ENCODE peak calls at places on chromosomes 16 and 17, in six cellular contexts. One of them, this sample, is unnamed.

GRCh38 chr17:12995896-12996295 is 21.9 kb downstream of the ELAC2 start:
- DNase-seq in spleen: no peak
- DNase-seq in heart left ventricle: no peak
- DNase-seq in endothelial cell: no peak
- DNase-seq in fibroblast of mammary gland: no peak
- DNase-seq in A549: no peak
- DNase-seq in this sample: no peak

GRCh38 chr17:41785091-41785875 is 1.2 kb downstream of the JUP start:
- DNase-seq in A549: peak
- DNase-seq in heart left ventricle: peak
- DNase-seq in fibroblast of mammary gland: no peak
- DNase-seq in spleen: no peak
- DNase-seq in endothelial cell: peak
- DNase-seq in this sample: no peak

GRCh38 chr17:40022961-40023541 is 7.8 kb downstream of the CSF3 start:
- DNase-seq in fibroblast of mammary gland: no peak
- DNase-seq in endothelial cell: no peak
- DNase-seq in A549: no peak
- DNase-seq in heart left ventricle: no peak
- DNase-seq in spleen: no peak
- DNase-seq in this sample: no peak

GRCh38 chr16:1723450-1724147 is 17.6 kb downstream of the MAPK8IP3 start:
- DNase-seq in fibroblast of mammary gland: peak
- DNase-seq in spleen: no peak
- DNase-seq in A549: peak
- DNase-seq in heart left ventricle: no peak
- DNase-seq in endothelial cell: peak
- DNase-seq in this sample: no peak

GRCh38 chr17:35373532-35373983 is at the start of gene SLFN11:
- DNase-seq in heart left ventricle: peak
- DNase-seq in fibroblast of mammary gland: peak
- DNase-seq in endothelial cell: peak
- DNase-seq in A549: peak
- DNase-seq in spleen: peak
- DNase-seq in this sample: peak

GRCh38 chr17:46818929-46819859 is 702 bp upstream of the WNT3 start:
- DNase-seq in fibroblast of mammary gland: no peak
- DNase-seq in A549: no peak
- DNase-seq in heart left ventricle: no peak
- DNase-seq in spleen: no peak
- DNase-seq in endothelial cell: peak
- DNase-seq in this sample: no peak

GRCh38 chr17:71427801-71428200 is 693.0 kb upstream of the SOX9 start:
- DNase-seq in fibroblast of mammary gland: no peak
- DNase-seq in spleen: no peak
- DNase-seq in heart left ventricle: no peak
- DNase-seq in A549: no peak
- DNase-seq in endothelial cell: no peak
- DNase-seq in this sample: no peak

GRCh38 chr16:53881371-53881770 is 177.4 kb downstream of the FTO start:
- DNase-seq in heart left ventricle: no peak
- DNase-seq in spleen: no peak
- DNase-seq in A549: peak
- DNase-seq in endothelial cell: no peak
- DNase-seq in fibroblast of mammary gland: peak
- DNase-seq in this sample: no peak

GRCh38 chr16:84692451-84692850 is 7.3 kb upstream of the USP10 start:
- DNase-seq in A549: no peak
- DNase-seq in heart left ventricle: no peak
- DNase-seq in endothelial cell: peak
- DNase-seq in spleen: no peak
- DNase-seq in fibroblast of mammary gland: no peak
- DNase-seq in this sample: no peak

GRCh38 chr16:85350973-85351372 is 238.7 kb upstream of the CIBAR2 start:
- DNase-seq in A549: peak
- DNase-seq in fibroblast of mammary gland: peak
- DNase-seq in heart left ventricle: peak
- DNase-seq in spleen: no peak
- DNase-seq in endothelial cell: no peak
- DNase-seq in this sample: no peak

GRCh38 chr16:56866955-56867830 is 2.2 kb downstream of the SLC12A3 start:
- DNase-seq in fibroblast of mammary gland: peak
- DNase-seq in heart left ventricle: no peak
- DNase-seq in A549: peak
- DNase-seq in endothelial cell: peak
- DNase-seq in spleen: no peak
- DNase-seq in this sample: no peak

GRCh38 chr17:45700171-45701090 is 83.7 kb upstream of the CRHR1 start:
- DNase-seq in A549: no peak
- DNase-seq in heart left ventricle: no peak
- DNase-seq in spleen: no peak
- DNase-seq in endothelial cell: no peak
- DNase-seq in fibroblast of mammary gland: no peak
- DNase-seq in this sample: no peak

GRCh38 chr16:12258806-12259205 is 282.3 kb downstream of the SNX29 start:
- DNase-seq in spleen: no peak
- DNase-seq in fibroblast of mammary gland: no peak
- DNase-seq in A549: no peak
- DNase-seq in heart left ventricle: no peak
- DNase-seq in endothelial cell: no peak
- DNase-seq in this sample: no peak

GRCh38 chr17:39527220-39527813 is 66.0 kb downstream of the CDK12 start:
- DNase-seq in heart left ventricle: no peak
- DNase-seq in fibroblast of mammary gland: peak
- DNase-seq in A549: peak
- DNase-seq in endothelial cell: peak
- DNase-seq in spleen: no peak
- DNase-seq in this sample: no peak

GRCh38 chr17:57993471-57994365 is 5.7 kb upstream of the VEZF1 start:
- DNase-seq in fibroblast of mammary gland: no peak
- DNase-seq in heart left ventricle: no peak
- DNase-seq in endothelial cell: no peak
- DNase-seq in spleen: no peak
- DNase-seq in A549: no peak
- DNase-seq in this sample: no peak

GRCh38 chr16:84055366-84055765 is 12.8 kb upstream of the SLC38A8 start:
- DNase-seq in heart left ventricle: peak
- DNase-seq in A549: no peak
- DNase-seq in spleen: no peak
- DNase-seq in fibroblast of mammary gland: no peak
- DNase-seq in endothelial cell: no peak
- DNase-seq in this sample: peak

GRCh38 chr17:51372345-51373004 is 112.1 kb downstream of the UTP18 start:
- DNase-seq in endothelial cell: peak
- DNase-seq in heart left ventricle: peak
- DNase-seq in fibroblast of mammary gland: peak
- DNase-seq in A549: peak
- DNase-seq in spleen: no peak
- DNase-seq in this sample: no peak

GRCh38 chr17:3852561-3852960 is 6.5 kb upstream of the NCBP3 start:
- DNase-seq in heart left ventricle: no peak
- DNase-seq in endothelial cell: no peak
- DNase-seq in fibroblast of mammary gland: no peak
- DNase-seq in A549: no peak
- DNase-seq in spleen: no peak
- DNase-seq in this sample: no peak

GRCh38 chr17:77435272-77436057 is 294.7 kb downstream of the SEC14L1 start:
- DNase-seq in fibroblast of mammary gland: no peak
- DNase-seq in heart left ventricle: no peak
- DNase-seq in A549: no peak
- DNase-seq in endothelial cell: no peak
- DNase-seq in spleen: no peak
- DNase-seq in this sample: no peak

GRCh38 chr17:5698959-5699358 is 114.7 kb upstream of the NLRP1 start:
- DNase-seq in heart left ventricle: no peak
- DNase-seq in fibroblast of mammary gland: no peak
- DNase-seq in A549: no peak
- DNase-seq in endothelial cell: no peak
- DNase-seq in spleen: no peak
- DNase-seq in this sample: no peak

GRCh38 chr16:3999890-4000325 is 116.3 kb downstream of the ADCY9 start:
- DNase-seq in spleen: no peak
- DNase-seq in A549: no peak
- DNase-seq in endothelial cell: no peak
- DNase-seq in fibroblast of mammary gland: peak
- DNase-seq in heart left ventricle: no peak
- DNase-seq in this sample: no peak

GRCh38 chr16:4003576-4003975 is 112.7 kb downstream of the ADCY9 start:
- DNase-seq in spleen: no peak
- DNase-seq in A549: no peak
- DNase-seq in heart left ventricle: no peak
- DNase-seq in fibroblast of mammary gland: no peak
- DNase-seq in endothelial cell: no peak
- DNase-seq in this sample: no peak

GRCh38 chr16:4005281-4005680 is 111.0 kb downstream of the ADCY9 start:
- DNase-seq in fibroblast of mammary gland: no peak
- DNase-seq in heart left ventricle: no peak
- DNase-seq in endothelial cell: no peak
- DNase-seq in A549: no peak
- DNase-seq in spleen: no peak
- DNase-seq in this sample: no peak

GRCh38 chr16:4004206-4004605 is 112.0 kb downstream of the ADCY9 start:
- DNase-seq in A549: no peak
- DNase-seq in spleen: no peak
- DNase-seq in endothelial cell: no peak
- DNase-seq in fibroblast of mammary gland: no peak
- DNase-seq in heart left ventricle: no peak
- DNase-seq in this sample: no peak

GRCh38 chr16:4003166-4003565 is 113.1 kb downstream of the ADCY9 start:
- DNase-seq in spleen: no peak
- DNase-seq in fibroblast of mammary gland: no peak
- DNase-seq in A549: no peak
- DNase-seq in endothelial cell: no peak
- DNase-seq in heart left ventricle: no peak
- DNase-seq in this sample: no peak
- TF ChIP-seq CTCF in spleen: no peak
- TF ChIP-seq CTCF in fibroblast of mammary gland: no peak
- TF ChIP-seq CTCF in A549: no peak
- TF ChIP-seq CTCF in endothelial cell: no peak
- TF ChIP-seq CTCF in heart left ventricle: no peak
- TF ChIP-seq CTCF in this sample: no peak

DNA sequence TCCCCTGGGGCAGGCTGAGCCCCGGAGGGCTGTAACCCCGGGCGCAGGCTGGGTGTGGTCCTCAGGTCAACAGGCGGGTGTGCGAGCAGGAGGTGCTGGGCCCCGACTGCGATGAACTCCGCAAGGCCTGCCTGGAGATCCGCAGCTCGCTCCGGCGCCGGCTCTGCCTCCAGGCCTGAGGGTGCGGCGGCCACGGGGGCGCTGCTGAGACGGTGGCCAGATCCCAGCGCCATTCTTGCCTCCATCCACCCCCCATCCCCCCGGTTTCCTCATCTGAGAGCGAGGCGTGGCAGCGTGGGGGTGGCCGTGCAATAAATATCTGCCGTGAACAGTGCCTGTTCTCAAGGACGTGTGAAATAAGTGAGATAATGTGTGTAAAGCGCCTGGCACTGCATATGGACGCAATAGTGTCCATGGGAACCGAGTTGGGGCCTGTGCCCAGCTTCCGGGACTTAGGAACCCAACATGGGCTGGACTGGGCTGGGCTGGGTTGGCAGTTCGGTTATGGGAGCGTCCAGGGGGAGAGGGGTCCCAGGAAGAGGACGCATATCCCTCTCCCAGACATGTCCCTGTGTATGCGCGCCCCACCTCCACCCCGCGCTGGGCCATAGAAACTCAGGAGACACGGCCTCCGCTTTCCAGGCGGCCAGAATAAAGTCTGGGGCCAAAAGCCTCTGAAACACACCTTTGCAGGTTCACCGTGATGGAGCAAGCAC is 15.0 kb downstream of the ZNF213 start:
- DNase-seq in endothelial cell: peak
- DNase-seq in heart left ventricle: peak
- DNase-seq in spleen: peak
- DNase-seq in A549: peak
- DNase-seq in fibroblast of mammary gland: peak
- DNase-seq in this sample: no peak
- TF ChIP-seq CTCF in endothelial cell: no peak
- TF ChIP-seq CTCF in heart left ventricle: peak
- TF ChIP-seq CTCF in spleen: no peak
- TF ChIP-seq CTCF in A549: peak
- TF ChIP-seq CTCF in fibroblast of mammary gland: no peak
- TF ChIP-seq CTCF in this sample: peak

DNA sequence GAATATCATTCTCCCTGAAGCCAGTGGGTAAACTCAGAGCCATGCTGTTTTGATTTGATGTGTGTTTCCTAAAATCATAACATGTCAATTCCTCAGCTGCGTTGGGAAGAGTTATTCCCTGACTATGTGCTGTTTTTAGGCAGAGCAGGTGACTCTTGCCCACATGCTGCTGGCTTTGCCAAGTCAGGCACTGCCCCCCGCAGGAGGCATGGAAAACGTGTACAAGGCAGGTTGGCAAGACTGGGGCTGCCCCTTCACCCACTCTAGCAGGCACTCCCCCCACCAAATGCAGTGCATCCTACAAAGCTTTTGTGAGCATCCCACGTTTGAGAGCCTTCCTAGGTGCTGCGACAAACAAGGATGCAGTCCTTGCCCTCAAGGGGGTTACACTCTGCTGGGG is 38.3 kb upstream of the NAT9 start:
- DNase-seq in spleen: no peak
- DNase-seq in A549: no peak
- DNase-seq in endothelial cell: no peak
- DNase-seq in fibroblast of mammary gland: no peak
- DNase-seq in heart left ventricle: no peak
- DNase-seq in this sample: no peak
- TF ChIP-seq CTCF in spleen: no peak
- TF ChIP-seq CTCF in A549: no peak
- TF ChIP-seq CTCF in endothelial cell: no peak
- TF ChIP-seq CTCF in fibroblast of mammary gland: no peak
- TF ChIP-seq CTCF in heart left ventricle: no peak
- TF ChIP-seq CTCF in this sample: peak

DNA sequence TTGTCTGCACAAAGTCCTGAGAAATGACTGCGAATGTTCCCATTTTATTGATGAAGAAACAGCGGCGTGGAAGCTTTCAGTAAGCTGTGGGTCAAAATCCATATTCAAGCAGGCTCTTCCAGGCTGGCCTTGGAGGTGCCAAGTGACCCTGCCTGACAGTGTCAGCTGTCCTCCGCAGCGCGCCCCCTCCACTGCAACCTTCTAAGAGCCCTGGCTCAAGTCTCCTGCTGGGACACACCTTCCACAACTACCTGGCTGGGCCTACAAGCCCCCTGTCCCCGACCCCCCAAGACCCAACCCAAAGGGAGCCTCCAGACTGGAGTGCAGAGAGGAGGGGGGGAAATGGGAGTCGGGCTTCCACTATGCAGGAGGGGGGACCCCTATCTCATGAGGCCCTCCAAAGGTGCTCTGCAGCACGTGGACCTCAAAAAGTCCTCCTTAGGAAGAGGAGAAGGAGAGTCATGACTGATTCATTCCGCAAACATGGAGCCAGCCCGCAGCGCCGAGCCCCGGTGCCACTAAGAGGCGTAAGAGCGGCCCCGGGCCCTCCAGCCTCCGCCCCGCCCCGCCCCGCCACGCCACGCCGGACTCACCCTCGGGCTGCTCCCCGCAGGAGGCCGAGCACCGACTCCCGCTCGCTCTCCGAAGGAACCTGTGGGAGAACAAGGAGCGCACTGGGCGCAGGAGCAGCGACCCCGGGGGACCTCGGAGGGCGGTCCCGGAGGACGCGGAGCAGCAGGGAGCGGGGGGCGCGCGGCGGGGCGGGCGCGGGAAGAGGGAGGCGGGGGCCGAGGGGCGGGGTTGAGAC is 574 bp downstream of the MPP3 start:
- DNase-seq in A549: peak
- DNase-seq in fibroblast of mammary gland: peak
- DNase-seq in heart left ventricle: peak
- DNase-seq in endothelial cell: peak
- DNase-seq in spleen: peak
- DNase-seq in this sample: no peak
- TF ChIP-seq CTCF in A549: no peak
- TF ChIP-seq CTCF in fibroblast of mammary gland: no peak
- TF ChIP-seq CTCF in heart left ventricle: no peak
- TF ChIP-seq CTCF in endothelial cell: no peak
- TF ChIP-seq CTCF in spleen: no peak
- TF ChIP-seq CTCF in this sample: peak

This sample was measured in chondrocyte.